ENCODE peak calls at places on chromosomes 2 and 18, in seven cellular contexts. A is GM12865, W is progenitor cell of endocrine pancreas, P is glutamatergic neuron, B is brain microvascular endothelial cell, U is upper lobe of right lung, Y is fibroblast of villous mesenchyme. G is an unnamed sample.

GRCh38 chr2:181106789-181107418 is 126.5 kb downstream of the UBE2E3 start:
- DNase-seq in A (peak), W (no peak), P (no peak), B (peak), U (no peak), Y (peak), G (no peak)

GRCh38 chr18:63567276-63567675 is 19.9 kb upstream of the SERPINB13 start:
- DNase-seq in A (no peak), W (no peak), P (no peak), B (no peak), U (no peak), Y (no peak), G (no peak)

GRCh38 chr2:111227716-111228141 is 107.0 kb downstream of the BCL2L11 start:
- DNase-seq in A (no peak), W (no peak), P (no peak), B (peak), U (no peak), Y (peak), G (no peak)

GRCh38 chr18:44733069-44733753 is 52.5 kb downstream of the SETBP1 start:
- DNase-seq in A (no peak), W (no peak), P (no peak), B (peak), U (no peak), Y (peak), G (no peak)

GRCh38 chr2:15142069-15142689 is 419.0 kb downstream of the NBAS start:
- DNase-seq in A (peak), W (no peak), P (no peak), B (no peak), U (no peak), Y (no peak), G (no peak)

GRCh38 chr2:28956890-28957289 is 24.2 kb upstream of the TOGARAM2 start:
- DNase-seq in A (no peak), W (no peak), P (peak), B (peak), U (no peak), Y (peak), G (no peak)

GRCh38 chr2:232528746-232529445 is 2.9 kb downstream of the CHRND start:
- DNase-seq in A (no peak), W (no peak), P (peak), B (no peak), U (peak), Y (no peak), G (no peak)

GRCh38 chr2:118881490-118882129 is 34.2 kb upstream of the EN1 start:
- DNase-seq in A (peak), W (peak), P (peak), B (peak), U (peak), Y (peak), G (peak)

GRCh38 chr2:60998628-60999545 is 18.6 kb upstream of the PEX13 start:
- DNase-seq in A (peak), W (no peak), P (no peak), B (no peak), U (no peak), Y (peak), G (no peak)
- TF ChIP-seq CTCF in A (peak), W (peak), P (peak), B (no peak), U (peak), Y (peak), G (peak)

GRCh38 chr2:60880988-60881932 is at the start of gene REL:
- DNase-seq in A (peak), W (peak), P (peak), B (peak), U (peak), Y (peak), G (peak)
- TF ChIP-seq CTCF in A (no peak), W (peak), P (no peak), B (peak), U (peak), Y (peak), G (peak)

DNA sequence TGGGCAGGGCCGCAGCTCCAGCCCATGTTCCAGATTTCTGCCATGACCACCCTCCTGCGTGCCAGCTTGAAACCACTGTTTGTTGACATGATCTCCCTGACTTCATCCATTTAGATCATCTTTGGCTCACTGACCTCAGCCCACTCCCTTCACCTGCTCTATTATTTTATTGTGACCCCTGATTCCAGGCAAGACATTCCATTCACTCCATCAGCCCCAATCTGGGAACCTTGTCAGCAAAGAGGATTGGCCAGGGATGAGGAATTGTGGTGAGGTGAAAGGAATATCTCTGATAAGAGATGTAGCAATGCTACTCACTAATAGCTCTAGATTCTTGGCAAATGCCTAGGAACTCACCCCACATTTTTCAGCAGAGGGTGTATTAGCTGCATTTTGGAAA is 174.2 kb downstream of the TMEM247 start:
- DNase-seq in A (no peak), W (no peak), P (no peak), B (no peak), U (no peak), Y (no peak), G (no peak)
- TF ChIP-seq CTCF in A (no peak), W (no peak), P (no peak), B (no peak), U (no peak), Y (no peak), G (no peak)

DNA sequence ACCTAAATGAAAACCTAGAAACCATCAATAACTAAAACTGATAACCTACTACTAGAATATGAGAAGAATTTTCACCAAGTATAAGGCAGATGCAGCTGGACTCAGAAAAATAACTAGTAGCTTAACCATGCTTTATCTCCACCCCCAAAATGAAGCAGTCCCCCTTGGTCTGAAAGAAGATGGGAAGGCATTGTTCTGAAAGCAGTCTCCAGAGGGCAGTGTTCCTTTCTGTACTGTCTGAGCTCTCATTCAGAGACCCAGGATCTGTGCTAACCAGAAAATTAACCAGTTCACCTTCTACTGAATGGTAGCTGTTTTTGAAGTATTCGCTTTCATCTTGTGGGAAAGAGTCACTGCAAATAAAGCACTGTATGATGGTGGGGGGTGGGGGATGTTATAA is 273.0 kb downstream of the PDE11A start:
- DNase-seq in A (peak), W (no peak), P (no peak), B (no peak), U (no peak), Y (peak), G (no peak)
- TF ChIP-seq CTCF in A (peak), W (peak), P (peak), B (peak), U (peak), Y (peak), G (peak)

GRCh38 chr2:200702646-200703118 is 109.0 kb upstream of the BZW1 start:
- DNase-seq in A (peak), W (no peak), P (no peak), B (no peak), U (no peak), Y (no peak), G (no peak)

GRCh38 chr2:200702044-200702443 is 109.7 kb upstream of the BZW1 start:
- DNase-seq in A (no peak), W (no peak), P (no peak), B (no peak), U (no peak), Y (no peak), G (no peak)

GRCh38 chr2:200703926-200704637 is 107.6 kb upstream of the BZW1 start:
- DNase-seq in A (no peak), W (no peak), P (no peak), B (no peak), U (no peak), Y (no peak), G (no peak)

GRCh38 chr2:200703132-200703925 is 108.4 kb upstream of the BZW1 start:
- DNase-seq in A (peak), W (no peak), P (no peak), B (peak), U (no peak), Y (peak), G (no peak)

DNA sequence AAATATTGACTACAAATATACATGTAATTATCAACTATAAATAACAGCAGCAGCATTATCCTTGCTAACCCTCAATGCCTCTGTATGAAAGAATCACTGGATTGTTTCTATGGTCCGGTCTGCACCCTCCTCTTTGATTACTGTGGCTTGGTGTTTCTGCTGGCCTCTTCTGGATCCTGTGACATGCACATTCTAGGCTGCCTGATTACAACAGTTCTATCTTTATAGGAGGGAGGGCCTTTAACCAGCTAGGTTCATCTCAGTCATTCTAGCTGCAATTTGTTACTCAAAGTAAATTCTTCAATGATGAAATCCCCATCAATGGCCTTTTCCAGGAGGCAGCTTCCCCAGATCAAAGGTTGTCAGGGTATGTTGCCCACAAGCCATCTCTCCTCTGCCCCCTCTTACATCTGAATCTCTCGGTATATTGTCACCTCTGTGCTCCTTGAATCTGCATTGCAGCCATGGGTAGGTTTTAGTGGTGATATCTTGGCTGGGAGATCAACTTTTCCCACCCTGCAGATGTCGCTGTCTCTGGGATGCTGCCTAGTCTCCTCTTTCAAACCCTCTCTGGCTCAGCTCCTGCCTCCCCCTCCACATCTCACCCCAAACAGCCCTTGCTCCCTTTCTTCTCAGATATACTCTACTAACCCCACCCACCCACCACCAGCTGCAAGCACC is 106.3 kb upstream of the BZW1 start:
- DNase-seq in A (no peak), W (no peak), P (no peak), B (peak), U (no peak), Y (peak), G (no peak)
- TF ChIP-seq CTCF in A (no peak), W (no peak), P (no peak), B (peak), U (no peak), Y (peak), G (peak)

GRCh38 chr2:196927318-196928225 is 1.1 kb upstream of the PGAP1 start:
- DNase-seq in A (peak), W (no peak), P (no peak), B (peak), U (no peak), Y (peak), G (no peak)
- TF ChIP-seq CTCF in A (no peak), W (no peak), P (no peak), B (no peak), U (no peak), Y (no peak), G (no peak)

DNA sequence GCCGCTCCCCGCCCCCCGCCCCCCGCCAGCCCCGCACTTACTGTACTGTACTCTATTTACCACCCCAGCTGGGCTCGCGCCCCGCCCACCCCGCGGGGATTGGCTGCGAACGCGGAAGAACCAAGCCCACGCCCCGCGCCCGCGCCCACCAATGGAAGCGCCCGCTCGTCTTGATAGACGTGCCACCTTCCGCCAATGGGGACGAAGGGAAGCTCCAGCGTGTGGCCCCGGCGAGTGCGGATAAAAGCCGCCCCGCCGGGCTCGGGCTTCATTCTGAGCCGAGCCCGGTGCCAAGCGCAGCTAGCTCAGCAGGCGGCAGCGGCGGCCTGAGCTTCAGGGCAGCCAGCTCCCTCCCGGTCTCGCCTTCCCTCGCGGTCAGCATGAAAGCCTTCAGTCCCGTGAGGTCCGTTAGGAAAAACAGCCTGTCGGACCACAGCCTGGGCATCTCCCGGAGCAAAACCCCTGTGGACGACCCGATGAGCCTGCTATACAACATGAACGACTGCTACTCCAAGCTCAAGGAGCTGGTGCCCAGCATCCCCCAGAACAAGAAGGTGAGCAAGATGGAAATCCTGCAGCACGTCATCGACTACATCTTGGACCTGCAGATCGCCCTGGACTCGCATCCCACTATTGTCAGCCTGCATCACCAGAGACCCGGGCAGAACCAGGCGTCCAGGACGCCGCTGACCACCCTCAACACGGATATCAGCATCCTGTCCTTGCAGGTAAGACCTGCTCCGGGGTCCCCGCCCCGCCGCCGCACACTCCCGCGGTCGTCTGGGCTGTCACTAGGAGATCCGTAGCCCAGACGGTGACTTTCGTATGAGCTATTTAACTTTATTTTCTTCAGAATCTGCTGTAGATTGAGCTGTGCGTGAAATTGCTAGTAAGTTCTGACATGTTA is at the start of gene ID2:
- DNase-seq in A (peak), W (peak), P (peak), B (peak), U (peak), Y (peak), G (peak)
- TF ChIP-seq CTCF in A (no peak), W (no peak), P (no peak), B (peak), U (no peak), Y (no peak), G (no peak)

DNA sequence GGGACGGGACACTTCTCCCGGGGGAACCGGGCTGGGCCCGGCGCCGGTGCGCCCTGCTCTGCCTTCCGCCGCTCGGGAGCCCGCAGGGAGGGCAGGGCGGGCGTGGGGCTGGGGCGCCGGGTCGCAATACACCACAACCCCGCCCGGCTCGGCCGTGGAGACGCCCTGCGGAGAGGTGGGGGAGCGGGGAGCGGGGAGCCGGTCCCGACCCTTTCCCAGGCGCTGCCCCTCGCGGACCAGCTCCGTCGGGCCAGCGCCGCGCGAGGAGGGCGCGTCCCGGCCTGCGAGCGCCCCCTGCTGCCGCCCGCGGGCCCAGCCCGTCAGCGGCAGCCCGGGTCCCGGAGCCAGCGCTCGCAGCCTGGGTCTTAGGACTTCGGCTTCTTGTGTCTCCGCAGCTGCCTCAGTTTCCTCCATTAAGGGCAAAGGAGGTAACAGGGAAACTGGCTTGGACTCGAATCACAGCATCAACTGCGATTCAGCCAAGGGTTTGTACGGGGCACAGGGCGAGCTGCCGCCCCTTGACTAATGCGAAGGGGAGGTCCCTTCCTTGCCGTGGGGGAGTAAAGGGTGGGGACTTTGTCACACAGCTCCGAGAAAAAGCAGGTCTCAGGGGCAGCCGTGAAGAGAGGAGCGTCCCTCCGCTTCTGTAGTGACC is 635 bp upstream of the ADRA2B start:
- DNase-seq in A (peak), W (peak), P (peak), B (no peak), U (peak), Y (peak), G (peak)
- TF ChIP-seq CTCF in A (peak), W (peak), P (peak), B (peak), U (peak), Y (peak), G (peak)

GRCh38 chr2:5365871-5366461 is 326.2 kb upstream of the SOX11 start:
- DNase-seq in A (peak), W (peak), P (peak), B (peak), U (peak), Y (no peak), G (peak)
- TF ChIP-seq CTCF in A (peak), W (peak), P (peak), B (peak), U (peak), Y (no peak), G (peak)

GRCh38 chr18:70468861-70469570 is 180.2 kb downstream of the SOCS6 start:
- DNase-seq in A (no peak), W (no peak), P (no peak), B (no peak), U (no peak), Y (no peak), G (no peak)

GRCh38 chr18:70461323-70462077 is 172.7 kb downstream of the SOCS6 start:
- DNase-seq in A (no peak), W (no peak), P (no peak), B (no peak), U (no peak), Y (no peak), G (no peak)

GRCh38 chr18:70462078-70462439 is 173.2 kb downstream of the SOCS6 start:
- DNase-seq in A (no peak), W (no peak), P (no peak), B (no peak), U (no peak), Y (no peak), G (no peak)

GRCh38 chr18:70463085-70463484 is 174.2 kb downstream of the SOCS6 start:
- DNase-seq in A (no peak), W (no peak), P (no peak), B (no peak), U (no peak), Y (no peak), G (no peak)

DNA sequence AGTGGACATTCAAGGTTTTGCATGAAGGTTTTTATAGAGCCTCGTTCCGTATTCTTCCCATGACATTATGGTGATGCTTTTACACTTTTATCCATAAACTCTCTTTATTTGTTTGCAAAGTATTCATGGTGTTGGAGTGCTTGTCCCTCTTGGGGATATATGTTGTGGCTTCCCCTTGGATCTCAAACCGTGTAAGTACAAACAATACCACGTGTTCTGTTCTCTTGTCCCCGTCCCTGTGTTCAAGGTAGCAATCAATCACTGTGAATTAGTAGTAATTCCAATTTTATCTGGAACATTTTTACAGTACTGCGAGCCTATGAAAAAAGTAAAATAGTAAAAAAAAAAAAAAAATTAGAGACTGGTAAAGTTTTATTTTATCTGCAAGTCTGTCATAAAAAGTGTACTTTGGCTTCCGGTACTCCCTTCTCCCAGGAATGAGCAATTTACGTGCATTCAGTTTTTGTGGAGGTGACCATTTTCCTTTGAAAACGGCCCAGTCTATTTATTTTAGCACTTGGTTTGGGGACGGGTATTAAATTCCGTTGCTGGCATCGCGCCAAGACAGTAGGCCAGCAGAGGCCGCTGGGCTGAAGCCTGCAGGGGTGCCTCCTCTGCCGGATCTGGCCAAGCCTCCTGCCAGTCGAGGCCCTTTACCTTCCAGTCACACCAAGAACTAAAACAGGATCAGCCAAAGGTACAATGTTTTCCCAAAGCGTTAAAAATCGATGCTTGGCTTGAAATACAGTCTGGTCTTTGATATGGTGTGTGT is 175.7 kb downstream of the SOCS6 start:
- DNase-seq in A (peak), W (peak), P (peak), B (peak), U (peak), Y (peak), G (peak)
- TF ChIP-seq CTCF in A (no peak), W (peak), P (no peak), B (peak), U (peak), Y (peak), G (peak)